ENCODE peak calls at places on chromosomes 6 and 20, in ten cellular contexts. M, F, Y, D, C, G, K, L, H and J are unnamed samples.

GRCh38 chr20:3209023-3209945 is at the start of gene ITPA:
- DNase-seq in Y (no peak), H (peak; percentile 89), G (peak; percentile 46), C (peak; percentile 83), L (peak; percentile 56), M (peak; percentile 67), K (peak; percentile 45), D (no peak), F (peak; percentile 84), J (peak; percentile 40)

GRCh38 chr6:44076366-44077200 is 50.7 kb downstream of the MRPL14 start:
- DNase-seq in H (peak; percentile 91), M (peak; percentile 33), K (peak; percentile 52), Y (no peak), F (peak; percentile 89), D (no peak), C (peak; percentile 87), G (no peak), L (peak; percentile 56), J (peak; percentile 79)

GRCh38 chr20:50980071-50980681 is 21.6 kb downstream of the MOCS3 start:
- DNase-seq in G (no peak), C (no peak), L (no peak), H (no peak), K (no peak), F (no peak), D (no peak), M (no peak), Y (no peak), J (no peak)

GRCh38 chr6:81451787-81452186 is 300.7 kb downstream of the TENT5A start:
- DNase-seq in L (no peak), Y (no peak), G (peak; percentile 6), K (no peak), F (no peak), C (no peak), D (no peak), H (no peak), M (peak; percentile 9), J (no peak)

GRCh38 chr20:25574411-25574810 is 10.9 kb downstream of the NINL start:
- DNase-seq in C (no peak), M (no peak), K (no peak), F (no peak), Y (no peak), H (peak; percentile 46), L (no peak), D (no peak), G (no peak), J (no peak)

GRCh38 chr6:32967151-32968091 is 973 bp upstream of the BRD2 start:
- DNase-seq in C (no peak), H (peak; percentile 49), L (peak; percentile 37), G (no peak), K (no peak), F (no peak), M (peak; percentile 63), Y (no peak), D (no peak), J (no peak)

GRCh38 chr6:44960898-44961297 is 367.2 kb upstream of the RUNX2 start:
- DNase-seq in Y (no peak), L (no peak), H (no peak), D (no peak), C (no peak), F (no peak), M (peak; percentile 14), K (no peak), G (no peak), J (no peak)

GRCh38 chr20:37669773-37670236 is 24.0 kb upstream of the CTNNBL1 start:
- DNase-seq in Y (no peak), F (no peak), M (no peak), H (no peak), K (no peak), C (no peak), L (no peak), D (no peak), G (no peak), J (no peak)

GRCh38 chr6:84998223-84998622 is 233.8 kb upstream of the TBX18 start:
- DNase-seq in D (no peak), C (no peak), M (no peak), H (peak; percentile 1), Y (no peak), K (no peak), G (no peak), L (no peak), F (no peak), J (no peak)

GRCh38 chr6:27126815-27127537 is 120.5 kb upstream of the PRSS16 start:
- DNase-seq in M (peak; percentile 94), C (peak; percentile 93), Y (no peak), L (peak; percentile 93), D (peak; percentile 93), G (peak; percentile 82), H (peak; percentile 70), K (peak; percentile 87), F (peak; percentile 94), J (peak; percentile 85)

GRCh38 chr6:31378721-31379103 is 21.7 kb upstream of the HLA-B start:
- DNase-seq in K (no peak), C (no peak), M (no peak), F (no peak), G (no peak), L (no peak), H (no peak), D (no peak), Y (no peak), J (no peak)

GRCh38 chr6:7047071-7047470 is 60.7 kb upstream of the RREB1 start:
- DNase-seq in L (no peak), Y (no peak), C (no peak), K (no peak), D (no peak), H (no peak), F (no peak), M (no peak), G (no peak), J (no peak)

GRCh38 chr6:39724787-39725631 is at the start of gene KIF6:
- DNase-seq in G (peak; percentile 93), H (peak; percentile 98), L (peak; percentile 92), Y (peak; percentile 89), K (peak; percentile 90), F (peak; percentile 97), C (peak; percentile 97), D (peak; percentile 94), M (peak; percentile 91), J (peak; percentile 90)

GRCh38 chr6:80696268-80696667 is 589.8 kb downstream of the BCKDHB start:
- DNase-seq in C (no peak), G (no peak), Y (no peak), F (no peak), K (no peak), L (no peak), H (no peak), M (no peak), D (no peak), J (no peak)

GRCh38 chr20:39480644-39481043 is 518.5 kb downstream of the DHX35 start:
- DNase-seq in H (no peak), C (no peak), M (no peak), D (no peak), Y (no peak), F (no peak), L (no peak), G (no peak), K (no peak), J (no peak)

GRCh38 chr6:11808054-11808453 is 29.5 kb upstream of the ADTRP start:
- DNase-seq in H (no peak), C (no peak), G (no peak), D (no peak), Y (no peak), L (no peak), K (no peak), M (no peak), F (no peak), J (no peak)

GRCh38 chr6:439681-440167 is 48.2 kb downstream of the IRF4 start:
- DNase-seq in Y (no peak), M (no peak), C (no peak), K (no peak), F (no peak), G (no peak), H (no peak), D (no peak), L (no peak), J (no peak)
- H3K27ac ChIP-seq in Y (no peak overlapping the region), M (no peak overlapping the region), C (no peak overlapping the region), K (no peak overlapping the region), F (no peak overlapping the region), G (no peak overlapping the region), H (no peak overlapping the region), D (no peak overlapping the region), L (no peak overlapping the region), J (no peak overlapping the region)

GRCh38 chr20:14984768-14985622 is 647.6 kb upstream of the FLRT3 start:
- DNase-seq in L (no peak), G (no peak), Y (no peak), M (peak; percentile 72), K (no peak), F (no peak), C (no peak), H (no peak), D (no peak), J (no peak)
- H3K4me3 ChIP-seq in L (no peak overlapping the region), G (no peak overlapping the region), Y (no peak overlapping the region), M (no peak overlapping the region), K (no peak overlapping the region), F (no peak overlapping the region), C (no peak overlapping the region), H (no peak overlapping the region), D (no peak overlapping the region), J (no peak overlapping the region)

DNA sequence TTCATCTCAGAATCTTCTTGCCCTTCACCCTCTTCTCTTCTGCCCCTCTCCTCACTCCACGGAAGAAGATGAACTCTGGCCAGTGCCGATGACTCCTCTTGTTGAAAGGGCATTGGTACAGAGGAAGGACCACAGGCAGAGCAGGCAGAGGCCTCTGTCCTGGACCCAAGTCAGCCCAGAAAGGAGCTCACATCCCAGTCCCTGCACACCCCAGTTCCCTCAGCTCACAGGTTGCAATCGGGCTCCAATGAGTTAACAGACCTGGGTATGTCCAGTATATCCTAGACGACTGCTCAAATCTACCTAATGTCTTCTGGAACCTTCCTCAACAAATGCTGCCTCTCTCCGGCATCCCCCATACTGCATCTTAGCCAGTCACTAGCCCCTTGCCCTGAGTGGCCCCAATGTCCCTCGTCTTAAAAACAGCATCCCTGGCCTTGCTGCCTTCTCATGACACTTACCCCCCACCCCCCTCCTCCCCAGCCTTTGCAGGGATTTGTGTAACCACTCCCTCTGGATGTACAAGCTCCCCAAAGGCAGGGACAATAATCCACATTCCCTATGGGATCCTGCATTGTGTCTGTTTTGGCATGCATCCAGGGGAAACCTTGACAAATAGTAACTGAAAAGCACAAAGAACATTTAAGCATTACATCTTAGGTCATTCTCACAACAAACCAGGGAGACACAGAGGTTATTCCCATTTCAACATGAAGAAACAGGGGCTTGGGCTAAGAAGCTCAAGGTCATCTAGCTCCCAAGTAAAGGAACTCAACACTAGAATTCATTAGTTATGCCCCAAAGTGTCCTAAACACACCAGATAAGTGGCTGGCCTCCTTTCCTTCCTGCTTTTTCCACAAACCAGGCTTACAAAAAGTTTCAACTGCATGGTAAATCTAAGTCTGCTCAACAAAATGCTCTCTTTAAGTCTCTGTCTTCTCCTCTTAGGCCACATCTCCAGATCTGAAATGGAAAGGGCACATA is 45.1 kb downstream of the TRERF1 start:
- DNase-seq in D (no peak), M (no peak), F (no peak), C (no peak), H (no peak), L (no peak), G (no peak), Y (no peak), K (no peak), J (no peak)
- H3K4me1 ChIP-seq in D (peaks cover 64% of the 10 kb centered on the region), M (peaks cover 13% of the 10 kb centered on the region), F (peaks cover 2% of the 10 kb centered on the region), C (no peaks in the 10 kb centered on the region), H (peaks cover 10% of the 10 kb centered on the region), L (peaks cover 25% of the 10 kb centered on the region), G (peaks cover 28% of the 10 kb centered on the region), Y (peaks cover 21% of the 10 kb centered on the region), K (no peaks in the 10 kb centered on the region), J (peaks cover 44% of the 10 kb centered on the region)

DNA sequence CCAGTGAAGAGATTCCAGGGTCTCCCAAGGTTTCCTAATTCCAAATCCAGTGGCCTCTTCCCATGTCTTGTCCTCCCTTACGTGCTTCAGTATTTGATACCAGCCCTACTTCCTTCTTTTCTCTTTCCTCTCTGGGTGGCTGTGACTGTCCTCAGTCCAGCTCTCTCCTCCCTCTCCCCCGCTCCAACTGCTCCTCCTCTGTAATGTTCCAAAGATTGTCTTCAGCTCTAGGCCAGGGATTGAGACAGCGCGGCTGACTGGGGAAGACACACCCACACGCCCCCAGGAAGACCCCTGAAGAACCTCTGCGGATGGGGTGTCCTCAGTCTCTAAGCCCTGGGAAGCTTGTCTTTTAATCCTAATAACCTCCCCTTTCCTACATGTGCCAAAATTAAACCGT is 2.3 kb downstream of the BNIP5 start:
- DNase-seq in C (peak; percentile 46), H (no peak), D (no peak), K (no peak), M (peak; percentile 60), F (no peak), G (no peak), L (peak; percentile 31), Y (no peak), J (no peak)
- H3K27ac ChIP-seq in C (no peak overlapping the region), H (no peak overlapping the region), D (peak overlapping the region; percentile 59), K (peak overlapping the region; percentile 52), M (peak overlapping the region; percentile 87), F (no peak overlapping the region), G (no peak overlapping the region), L (peak overlapping the region; percentile 84), Y (no peak overlapping the region), J (no peak overlapping the region)